ENCODE peak calls at places on chromosomes 7 and 10, in eight cellular contexts. One of them, this sample, is unnamed.

GRCh38 chr7:159197066-159197975 is 52.7 kb upstream of the VIPR2 start:
- DNase-seq in fibroblast of pulmonary artery: no peak
- DNase-seq in lower lobe of right lung: no peak
- DNase-seq in PC-3: no peak
- DNase-seq in progenitor cell of endocrine pancreas: no peak
- DNase-seq in HFF-Myc: no peak
- DNase-seq in cardiac fibroblast: no peak
- DNase-seq in AG09309: no peak
- DNase-seq in this sample: no peak

GRCh38 chr10:129656642-129657041 is 189.6 kb downstream of the MGMT start:
- DNase-seq in fibroblast of pulmonary artery: no peak
- DNase-seq in lower lobe of right lung: no peak
- DNase-seq in PC-3: no peak
- DNase-seq in progenitor cell of endocrine pancreas: no peak
- DNase-seq in HFF-Myc: no peak
- DNase-seq in cardiac fibroblast: no peak
- DNase-seq in AG09309: no peak
- DNase-seq in this sample: no peak

GRCh38 chr7:110522751-110523200 is 568.2 kb upstream of the LRRN3 start:
- DNase-seq in fibroblast of pulmonary artery: no peak
- DNase-seq in lower lobe of right lung: no peak
- DNase-seq in PC-3: peak; percentile 83
- DNase-seq in progenitor cell of endocrine pancreas: no peak
- DNase-seq in HFF-Myc: no peak
- DNase-seq in cardiac fibroblast: no peak
- DNase-seq in AG09309: no peak
- DNase-seq in this sample: no peak

GRCh38 chr10:129483427-129484010 is 16.5 kb downstream of the MGMT start:
- DNase-seq in fibroblast of pulmonary artery: peak; percentile 11
- DNase-seq in lower lobe of right lung: no peak
- DNase-seq in PC-3: no peak
- DNase-seq in progenitor cell of endocrine pancreas: no peak
- DNase-seq in HFF-Myc: no peak
- DNase-seq in cardiac fibroblast: peak; percentile 6
- DNase-seq in AG09309: no peak
- DNase-seq in this sample: no peak

GRCh38 chr10:31721166-31721565 is 207.5 kb downstream of the ARHGAP12 start:
- DNase-seq in fibroblast of pulmonary artery: no peak
- DNase-seq in lower lobe of right lung: no peak
- DNase-seq in PC-3: no peak
- DNase-seq in progenitor cell of endocrine pancreas: no peak
- DNase-seq in HFF-Myc: no peak
- DNase-seq in cardiac fibroblast: no peak
- DNase-seq in AG09309: no peak
- DNase-seq in this sample: no peak

GRCh38 chr10:102644066-102644645 is at the start of gene TRIM8:
- DNase-seq in fibroblast of pulmonary artery: peak; percentile 33
- DNase-seq in lower lobe of right lung: peak; percentile 74
- DNase-seq in PC-3: peak; percentile 33
- DNase-seq in progenitor cell of endocrine pancreas: peak; percentile 44
- DNase-seq in HFF-Myc: no peak
- DNase-seq in cardiac fibroblast: no peak
- DNase-seq in AG09309: no peak
- DNase-seq in this sample: peak; percentile 66

GRCh38 chr10:48444266-48444665 is 137.8 kb downstream of the MAPK8 start:
- DNase-seq in fibroblast of pulmonary artery: peak; percentile 54
- DNase-seq in lower lobe of right lung: no peak
- DNase-seq in PC-3: peak; percentile 49
- DNase-seq in progenitor cell of endocrine pancreas: no peak
- DNase-seq in HFF-Myc: no peak
- DNase-seq in cardiac fibroblast: peak; percentile 57
- DNase-seq in AG09309: peak; percentile 10
- DNase-seq in this sample: peak; percentile 21

GRCh38 chr10:50805981-50806622 is 66.4 kb downstream of the ASAH2B start:
- DNase-seq in fibroblast of pulmonary artery: no peak
- DNase-seq in lower lobe of right lung: no peak
- DNase-seq in PC-3: peak; percentile 69
- DNase-seq in progenitor cell of endocrine pancreas: no peak
- DNase-seq in HFF-Myc: no peak
- DNase-seq in cardiac fibroblast: no peak
- DNase-seq in AG09309: no peak
- DNase-seq in this sample: no peak

GRCh38 chr7:155490697-155491628 is 33.0 kb downstream of the EN2 start:
- DNase-seq in fibroblast of pulmonary artery: no peak
- DNase-seq in lower lobe of right lung: peak; percentile 72
- DNase-seq in PC-3: no peak
- DNase-seq in progenitor cell of endocrine pancreas: no peak
- DNase-seq in HFF-Myc: no peak
- DNase-seq in cardiac fibroblast: peak; percentile 22
- DNase-seq in AG09309: no peak
- DNase-seq in this sample: peak; percentile 75

GRCh38 chr7:117402109-117402508 is 25.2 kb downstream of the ASZ1 start:
- DNase-seq in fibroblast of pulmonary artery: peak; percentile 13
- DNase-seq in lower lobe of right lung: no peak
- DNase-seq in PC-3: no peak
- DNase-seq in progenitor cell of endocrine pancreas: no peak
- DNase-seq in HFF-Myc: no peak
- DNase-seq in cardiac fibroblast: no peak
- DNase-seq in AG09309: no peak
- DNase-seq in this sample: no peak

GRCh38 chr7:158702196-158702595 is 2.4 kb downstream of the NCAPG2 start:
- DNase-seq in fibroblast of pulmonary artery: no peak
- DNase-seq in lower lobe of right lung: no peak
- DNase-seq in PC-3: no peak
- DNase-seq in progenitor cell of endocrine pancreas: no peak
- DNase-seq in HFF-Myc: no peak
- DNase-seq in cardiac fibroblast: no peak
- DNase-seq in AG09309: no peak
- DNase-seq in this sample: no peak

GRCh38 chr7:159033956-159034938 is 110.4 kb downstream of the VIPR2 start:
- DNase-seq in fibroblast of pulmonary artery: no peak
- DNase-seq in lower lobe of right lung: no peak
- DNase-seq in PC-3: no peak
- DNase-seq in progenitor cell of endocrine pancreas: no peak
- DNase-seq in HFF-Myc: no peak
- DNase-seq in cardiac fibroblast: no peak
- DNase-seq in AG09309: no peak
- DNase-seq in this sample: no peak

GRCh38 chr7:16891338-16891737 is 9.6 kb upstream of the AGR3 start:
- DNase-seq in fibroblast of pulmonary artery: peak; percentile 71
- DNase-seq in lower lobe of right lung: no peak
- DNase-seq in PC-3: peak; percentile 85
- DNase-seq in progenitor cell of endocrine pancreas: no peak
- DNase-seq in HFF-Myc: peak; percentile 30
- DNase-seq in cardiac fibroblast: peak; percentile 74
- DNase-seq in AG09309: peak; percentile 29
- DNase-seq in this sample: peak; percentile 11

GRCh38 chr7:1950623-1951523 is 280.8 kb downstream of the ELFN1 start:
- DNase-seq in fibroblast of pulmonary artery: peak; percentile 26
- DNase-seq in lower lobe of right lung: peak; percentile 67
- DNase-seq in PC-3: no peak
- DNase-seq in progenitor cell of endocrine pancreas: no peak
- DNase-seq in HFF-Myc: no peak
- DNase-seq in cardiac fibroblast: peak; percentile 15
- DNase-seq in AG09309: no peak
- DNase-seq in this sample: no peak

GRCh38 chr7:65820287-65820950 is 52.5 kb upstream of the VKORC1L1 start:
- DNase-seq in fibroblast of pulmonary artery: peak; percentile 20
- DNase-seq in lower lobe of right lung: no peak
- DNase-seq in PC-3: peak; percentile 3
- DNase-seq in progenitor cell of endocrine pancreas: no peak
- DNase-seq in HFF-Myc: no peak
- DNase-seq in cardiac fibroblast: peak; percentile 6
- DNase-seq in AG09309: no peak
- DNase-seq in this sample: no peak

DNA sequence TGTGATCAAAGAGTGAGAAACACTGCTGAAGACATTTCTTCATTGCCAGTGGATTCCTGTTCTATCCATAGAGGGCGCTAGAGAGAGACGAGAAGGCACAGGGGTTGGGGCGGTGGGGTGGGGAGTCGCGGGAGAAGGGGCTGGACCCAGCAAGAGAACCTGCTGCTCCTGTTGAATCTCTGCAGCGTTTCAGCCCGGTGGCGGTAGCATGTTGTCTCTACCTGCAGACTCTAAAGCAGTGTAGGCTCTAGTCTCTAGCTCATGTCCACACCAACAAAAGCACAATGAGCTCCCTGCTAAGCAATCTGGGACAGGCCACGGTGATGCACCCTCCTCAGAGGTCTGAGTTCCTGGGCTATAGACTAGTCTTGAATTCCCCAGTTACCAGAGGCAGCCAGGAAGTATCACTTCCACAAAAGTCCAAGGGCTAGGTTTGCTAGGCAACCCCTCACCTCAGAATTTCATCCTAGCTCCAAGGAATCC is 167.7 kb downstream of the DGKB start:
- DNase-seq in fibroblast of pulmonary artery: no peak
- DNase-seq in lower lobe of right lung: no peak
- DNase-seq in PC-3: peak; percentile 16
- DNase-seq in progenitor cell of endocrine pancreas: peak; percentile 11
- DNase-seq in HFF-Myc: no peak
- DNase-seq in cardiac fibroblast: no peak
- DNase-seq in AG09309: no peak
- DNase-seq in this sample: no peak
- TF ChIP-seq CTCF in fibroblast of pulmonary artery: peak; percentile 24
- TF ChIP-seq CTCF in lower lobe of right lung: no peak
- TF ChIP-seq CTCF in PC-3: peak; percentile 33
- TF ChIP-seq CTCF in progenitor cell of endocrine pancreas: peak; percentile 53
- TF ChIP-seq CTCF in HFF-Myc: peak; percentile 40
- TF ChIP-seq CTCF in cardiac fibroblast: peak; percentile 15
- TF ChIP-seq CTCF in AG09309: no peak
- TF ChIP-seq CTCF in this sample: no peak

DNA sequence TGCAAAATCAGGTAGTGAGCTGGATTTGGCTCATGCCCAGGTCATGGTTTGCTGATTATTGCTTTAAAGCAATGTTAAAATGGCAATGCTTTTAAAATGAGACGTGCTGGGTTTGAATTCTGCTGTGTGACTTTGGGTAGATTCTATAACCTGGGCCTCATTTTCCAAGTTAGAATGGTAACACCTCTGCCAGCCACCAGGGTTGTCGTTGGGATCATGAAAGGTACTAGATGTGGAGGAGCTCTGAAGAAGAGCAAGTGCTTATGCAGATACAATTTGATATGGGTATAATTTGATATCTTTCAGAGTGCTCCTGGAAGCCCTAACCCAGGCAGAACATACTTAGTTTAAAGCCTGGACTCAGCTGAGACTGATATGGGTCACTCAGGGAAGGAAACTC is 60.0 kb downstream of the EVX1 start:
- DNase-seq in fibroblast of pulmonary artery: no peak
- DNase-seq in lower lobe of right lung: no peak
- DNase-seq in PC-3: no peak
- DNase-seq in progenitor cell of endocrine pancreas: no peak
- DNase-seq in HFF-Myc: no peak
- DNase-seq in cardiac fibroblast: no peak
- DNase-seq in AG09309: no peak
- DNase-seq in this sample: no peak
- TF ChIP-seq CTCF in fibroblast of pulmonary artery: no peak
- TF ChIP-seq CTCF in lower lobe of right lung: no peak
- TF ChIP-seq CTCF in PC-3: no peak
- TF ChIP-seq CTCF in progenitor cell of endocrine pancreas: no peak
- TF ChIP-seq CTCF in HFF-Myc: no peak
- TF ChIP-seq CTCF in cardiac fibroblast: no peak
- TF ChIP-seq CTCF in AG09309: no peak
- TF ChIP-seq CTCF in this sample: no peak

GRCh38 chr10:103921750-103922195 is 3.8 kb upstream of the STN1 start:
- DNase-seq in fibroblast of pulmonary artery: peak; percentile 31
- DNase-seq in lower lobe of right lung: no peak
- DNase-seq in PC-3: no peak
- DNase-seq in progenitor cell of endocrine pancreas: no peak
- DNase-seq in HFF-Myc: no peak
- DNase-seq in cardiac fibroblast: peak; percentile 39
- DNase-seq in AG09309: no peak
- DNase-seq in this sample: peak; percentile 52
- TF ChIP-seq CTCF in fibroblast of pulmonary artery: peak; percentile 11
- TF ChIP-seq CTCF in lower lobe of right lung: no peak
- TF ChIP-seq CTCF in PC-3: no peak
- TF ChIP-seq CTCF in progenitor cell of endocrine pancreas: peak; percentile 11
- TF ChIP-seq CTCF in HFF-Myc: no peak
- TF ChIP-seq CTCF in cardiac fibroblast: no peak
- TF ChIP-seq CTCF in AG09309: no peak
- TF ChIP-seq CTCF in this sample: peak; percentile 26

GRCh38 chr7:151012031-151012692 is 12.1 kb downstream of the ATG9B start:
- DNase-seq in fibroblast of pulmonary artery: no peak
- DNase-seq in lower lobe of right lung: no peak
- DNase-seq in PC-3: no peak
- DNase-seq in progenitor cell of endocrine pancreas: no peak
- DNase-seq in HFF-Myc: no peak
- DNase-seq in cardiac fibroblast: no peak
- DNase-seq in AG09309: no peak
- DNase-seq in this sample: no peak

GRCh38 chr7:151012921-151013347 is 11.4 kb downstream of the ATG9B start:
- DNase-seq in fibroblast of pulmonary artery: peak; percentile 49
- DNase-seq in lower lobe of right lung: no peak
- DNase-seq in PC-3: peak; percentile 35
- DNase-seq in progenitor cell of endocrine pancreas: no peak
- DNase-seq in HFF-Myc: no peak
- DNase-seq in cardiac fibroblast: peak; percentile 47
- DNase-seq in AG09309: no peak
- DNase-seq in this sample: no peak

GRCh38 chr7:151014950-151015349 is 9.3 kb downstream of the ATG9B start:
- DNase-seq in fibroblast of pulmonary artery: no peak
- DNase-seq in lower lobe of right lung: no peak
- DNase-seq in PC-3: peak; percentile 33
- DNase-seq in progenitor cell of endocrine pancreas: no peak
- DNase-seq in HFF-Myc: no peak
- DNase-seq in cardiac fibroblast: no peak
- DNase-seq in AG09309: no peak
- DNase-seq in this sample: no peak

GRCh38 chr7:151013356-151013727 is 11.0 kb downstream of the ATG9B start:
- DNase-seq in fibroblast of pulmonary artery: no peak
- DNase-seq in lower lobe of right lung: peak; percentile 46
- DNase-seq in PC-3: no peak
- DNase-seq in progenitor cell of endocrine pancreas: no peak
- DNase-seq in HFF-Myc: no peak
- DNase-seq in cardiac fibroblast: no peak
- DNase-seq in AG09309: no peak
- DNase-seq in this sample: no peak

DNA sequence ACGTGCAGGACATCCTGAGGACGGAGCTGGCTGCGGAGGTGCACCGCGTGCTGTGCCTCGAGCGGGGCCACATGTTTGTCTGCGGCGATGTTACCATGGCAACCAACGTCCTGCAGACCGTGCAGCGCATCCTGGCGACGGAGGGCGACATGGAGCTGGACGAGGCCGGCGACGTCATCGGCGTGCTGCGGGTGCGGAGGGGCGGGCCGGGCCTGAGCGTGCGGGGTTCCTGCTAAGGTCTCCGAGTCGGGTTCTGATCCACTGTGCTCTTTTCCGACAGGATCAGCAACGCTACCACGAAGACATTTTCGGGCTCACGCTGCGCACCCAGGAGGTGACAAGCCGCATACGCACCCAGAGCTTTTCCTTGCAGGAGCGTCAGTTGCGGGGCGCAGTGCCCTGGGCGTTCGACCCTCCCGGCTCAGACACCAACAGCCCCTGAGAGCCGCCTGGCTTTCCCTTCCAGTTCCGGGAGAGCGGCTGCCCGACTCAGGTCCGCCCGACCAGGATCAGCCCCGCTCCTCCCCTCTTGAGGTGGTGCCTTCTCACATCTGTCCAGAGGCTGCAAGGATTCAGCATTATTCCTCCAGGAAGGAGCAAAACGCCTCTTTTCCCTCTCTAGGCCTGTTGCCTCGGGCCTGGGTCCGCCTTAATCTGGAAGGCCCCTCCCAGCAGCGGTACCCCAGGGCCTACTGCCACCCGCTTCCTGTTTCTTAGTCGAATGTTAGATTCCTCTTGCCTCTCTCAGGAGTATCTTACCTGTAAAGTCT is 10.4 kb downstream of the ATG9B start:
- DNase-seq in fibroblast of pulmonary artery: peak; percentile 56
- DNase-seq in lower lobe of right lung: peak; percentile 83
- DNase-seq in PC-3: peak; percentile 58
- DNase-seq in progenitor cell of endocrine pancreas: peak; percentile 44
- DNase-seq in HFF-Myc: peak; percentile 65
- DNase-seq in cardiac fibroblast: peak; percentile 55
- DNase-seq in AG09309: no peak
- DNase-seq in this sample: peak; percentile 85
- TF ChIP-seq CTCF in fibroblast of pulmonary artery: no peak
- TF ChIP-seq CTCF in lower lobe of right lung: no peak
- TF ChIP-seq CTCF in PC-3: peak; percentile 21
- TF ChIP-seq CTCF in progenitor cell of endocrine pancreas: no peak
- TF ChIP-seq CTCF in HFF-Myc: no peak
- TF ChIP-seq CTCF in cardiac fibroblast: peak; percentile 9
- TF ChIP-seq CTCF in AG09309: peak; percentile 28
- TF ChIP-seq CTCF in this sample: no peak

This sample was measured in GM13976.